ENCODE peak calls at places on chromosome 5, in five cellular contexts. T is astrocyte, D is heart right ventricle, L is adrenal gland, E is heart left ventricle. F is an unnamed sample.

GRCh38 chr5:151565971-151566370 is 25.2 kb downstream of the FAT2 start:
- DNase-seq in T (no peak), D (no peak), L (no peak), E (no peak), F (no peak)

GRCh38 chr5:109944461-109944860 is 254.7 kb downstream of the MAN2A1 start:
- DNase-seq in T (no peak), D (no peak), L (no peak), E (no peak), F (no peak)

GRCh38 chr5:126884269-126884819 is 107.4 kb downstream of the LMNB1 start:
- DNase-seq in T (peak; percentile 84), D (no peak), L (no peak), E (no peak), F (peak; percentile 36)

GRCh38 chr5:138945421-138946240 is 70.5 kb upstream of the LRRTM2 start:
- DNase-seq in T (no peak), D (no peak), L (peak; percentile 9), E (no peak), F (no peak)

GRCh38 chr5:12354686-12355085 is 450.4 kb upstream of the CTNND2 start:
- DNase-seq in T (no peak), D (no peak), L (no peak), E (no peak), F (no peak)

GRCh38 chr5:546376-546908 is 22.2 kb upstream of the SLC9A3 start:
- DNase-seq in T (no peak), D (no peak), L (no peak), E (no peak), F (no peak)

GRCh38 chr5:78490709-78491485 is 130.5 kb downstream of the SCAMP1 start:
- DNase-seq in T (no peak), D (no peak), L (no peak), E (no peak), F (peak; percentile 25)

GRCh38 chr5:133870661-133871060 is 97.8 kb downstream of the C5orf15 start:
- DNase-seq in T (peak; percentile 98), D (no peak), L (no peak), E (no peak), F (no peak)

GRCh38 chr5:181129601-181130000 is 1.4 kb downstream of the OR2V1 start:
- DNase-seq in T (no peak), D (no peak), L (no peak), E (no peak), F (no peak)

DNA sequence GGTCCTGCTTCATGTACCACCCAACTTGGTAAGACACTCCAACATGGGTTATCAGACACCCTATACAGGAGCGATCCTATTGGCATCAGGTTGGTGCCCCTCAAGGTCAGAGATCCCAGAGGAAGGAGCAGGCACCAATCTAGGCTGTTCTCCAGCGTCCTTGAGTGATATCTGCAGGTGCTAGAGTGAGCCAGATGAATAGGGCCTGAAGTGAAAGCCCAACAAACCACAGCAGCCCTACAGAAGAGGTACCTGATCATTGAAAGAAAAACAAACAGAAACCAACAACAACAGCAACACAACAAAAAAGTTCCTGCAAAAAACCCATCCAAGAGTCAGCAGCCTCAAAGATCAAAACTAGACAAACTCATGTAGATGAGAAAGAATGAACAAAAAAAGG is 584.8 kb downstream of the HINT1 start:
- DNase-seq in T (no peak), D (no peak), L (no peak), E (no peak), F (no peak)
- H3K27me3 ChIP-seq in T (no peaks in the 10 kb centered on the region), D (no peaks in the 10 kb centered on the region), L (no peaks in the 10 kb centered on the region), E (no peaks in the 10 kb centered on the region), F (no peaks in the 10 kb centered on the region)

DNA sequence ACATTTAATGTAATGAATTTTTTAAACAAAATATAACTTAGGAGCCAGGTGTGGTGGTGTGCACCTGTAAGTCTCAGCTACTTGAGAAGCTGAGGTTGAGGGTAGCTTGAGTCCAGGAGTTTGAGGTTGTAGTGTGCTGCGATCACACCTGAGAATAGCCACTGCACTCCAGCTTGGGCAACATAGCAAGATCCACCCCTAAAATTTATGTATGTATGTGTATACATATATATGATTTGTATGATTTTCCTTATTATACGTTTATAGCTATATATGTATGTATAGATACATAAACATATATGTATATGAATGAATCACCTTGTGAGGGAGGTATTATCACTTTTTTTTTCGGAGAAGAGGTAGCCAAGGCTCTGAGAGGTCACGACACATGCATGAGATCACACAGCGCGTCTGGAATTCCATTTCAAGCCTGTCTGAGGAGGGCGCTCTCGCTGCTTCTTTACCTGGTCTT is 598 bp upstream of the CCNI2 start:
- DNase-seq in T (no peak), D (no peak), L (no peak), E (no peak), F (no peak)
- H3K4me3 ChIP-seq in T (peak overlapping the region; percentile 39), D (peak overlapping the region; percentile 23), L (no peak overlapping the region), E (peak overlapping the region; percentile 54), F (peak overlapping the region; percentile 39)

GRCh38 chr5:178426326-178427130 is 163.7 kb downstream of the COL23A1 start:
- DNase-seq in T (no peak), D (no peak), L (no peak), E (no peak), F (peak; percentile 42)

GRCh38 chr5:178429156-178429468 is 161.1 kb downstream of the COL23A1 start:
- DNase-seq in T (no peak), D (no peak), L (no peak), E (no peak), F (no peak)

GRCh38 chr5:178429541-178430186 is 160.5 kb downstream of the COL23A1 start:
- DNase-seq in T (no peak), D (no peak), L (no peak), E (no peak), F (peak; percentile 41)

GRCh38 chr5:178430187-178431062 is 159.8 kb downstream of the COL23A1 start:
- DNase-seq in T (no peak), D (no peak), L (no peak), E (no peak), F (no peak)

GRCh38 chr5:178428341-178429155 is 161.6 kb downstream of the COL23A1 start:
- DNase-seq in T (no peak), D (peak; percentile 76), L (no peak), E (peak; percentile 61), F (no peak)
- H3K27ac ChIP-seq in T (no peak overlapping the region), D (peak overlapping the region; percentile 66), L (peak overlapping the region; percentile 83), E (peak overlapping the region; percentile 46), F (no peak overlapping the region)

DNA sequence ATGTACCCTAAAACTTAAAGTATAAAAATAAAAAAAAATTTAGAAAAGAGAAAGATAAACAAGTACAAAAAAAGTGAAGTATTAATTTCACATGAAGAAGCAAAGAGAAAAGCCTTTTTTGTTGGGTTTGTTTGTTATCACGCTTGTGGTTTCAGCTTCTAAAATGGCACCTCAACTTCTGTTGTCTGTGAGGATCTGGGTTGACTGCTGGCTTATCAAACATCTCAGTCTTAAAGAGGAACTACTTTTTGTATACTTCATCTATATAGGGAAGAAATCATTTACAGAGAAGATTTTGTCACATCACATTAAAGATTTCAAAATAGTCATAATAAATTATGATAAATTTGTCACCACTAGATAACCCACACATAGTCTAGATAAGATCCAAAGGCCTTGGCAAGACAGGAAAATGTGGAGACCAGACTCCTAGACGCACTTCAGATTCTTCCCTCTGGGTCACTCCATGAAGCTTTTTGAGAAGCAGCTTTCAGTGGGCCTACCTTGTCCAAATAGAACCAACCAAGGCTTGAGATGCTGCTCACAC is 8.8 kb upstream of the ADGRV1 start:
- DNase-seq in T (no peak), D (no peak), L (no peak), E (no peak), F (no peak)
- H3K27me3 ChIP-seq in T (peaks cover 8% of the 10 kb centered on the region), D (peaks cover 24% of the 10 kb centered on the region), L (peaks cover 4% of the 10 kb centered on the region), E (peaks cover 24% of the 10 kb centered on the region), F (peaks cover 10% of the 10 kb centered on the region)

GRCh38 chr5:111507276-111507675 is 5.1 kb downstream of the STARD4 start:
- DNase-seq in T (no peak), D (no peak), L (no peak), E (no peak), F (no peak)
- H3K4me3 ChIP-seq in T (no peak overlapping the region), D (no peak overlapping the region), L (no peak overlapping the region), E (no peak overlapping the region), F (no peak overlapping the region)

GRCh38 chr5:113234546-113234945 is 200.2 kb downstream of the TSSK1B start:
- DNase-seq in T (no peak), D (no peak), L (no peak), E (no peak), F (no peak)

GRCh38 chr5:113236536-113237308 is 198.1 kb downstream of the TSSK1B start:
- DNase-seq in T (no peak), D (no peak), L (no peak), E (no peak), F (no peak)

GRCh38 chr5:113233606-113234005 is 201.2 kb downstream of the TSSK1B start:
- DNase-seq in T (peak; percentile 35), D (no peak), L (no peak), E (no peak), F (no peak)

GRCh38 chr5:113237893-113238292 is 196.9 kb downstream of the TSSK1B start:
- DNase-seq in T (no peak), D (no peak), L (no peak), E (no peak), F (no peak)

GRCh38 chr5:113235884-113236283 is 198.9 kb downstream of the TSSK1B start:
- DNase-seq in T (no peak), D (no peak), L (no peak), E (no peak), F (no peak)
- H3K27ac ChIP-seq in T (no peak overlapping the region), D (no peak overlapping the region), L (no peak overlapping the region), E (no peak overlapping the region), F (no peak overlapping the region)

DNA sequence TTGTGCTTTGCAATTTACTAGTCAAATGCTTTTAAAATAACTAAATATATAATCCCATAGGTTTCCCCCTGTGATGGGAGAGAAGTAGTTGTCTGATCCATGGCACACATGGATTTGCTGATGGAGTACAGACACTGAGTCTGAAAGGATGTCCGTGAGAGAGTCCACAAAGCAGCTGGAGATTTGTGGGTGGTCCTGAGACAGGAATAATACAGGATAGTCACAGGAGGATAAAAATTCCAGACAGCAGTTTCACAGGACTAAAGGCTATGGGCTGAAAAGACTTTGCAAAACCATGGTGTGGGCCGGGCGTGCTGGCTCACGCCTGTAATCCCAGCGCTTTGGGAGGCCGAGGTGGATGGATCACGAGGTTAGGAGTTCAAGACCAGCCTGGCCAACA is 58.7 kb upstream of the ZFR start:
- DNase-seq in T (no peak), D (no peak), L (no peak), E (no peak), F (peak; percentile 71)
- H3K27me3 ChIP-seq in T (peaks cover 4% of the 10 kb centered on the region), D (peaks cover 29% of the 10 kb centered on the region), L (no peaks in the 10 kb centered on the region), E (no peaks in the 10 kb centered on the region), F (no peaks in the 10 kb centered on the region)

GRCh38 chr5:158178535-158178934 is 319.6 kb upstream of the CLINT1 start:
- DNase-seq in T (no peak), D (no peak), L (no peak), E (no peak), F (no peak)

GRCh38 chr5:158172005-158172404 is 313.1 kb upstream of the CLINT1 start:
- DNase-seq in T (no peak), D (no peak), L (no peak), E (no peak), F (no peak)

GRCh38 chr5:158174918-158175663 is 316.1 kb upstream of the CLINT1 start:
- DNase-seq in T (peak; percentile 29), D (peak; percentile 62), L (peak; percentile 69), E (peak; percentile 83), F (peak; percentile 80)

GRCh38 chr5:158180407-158180806 is 321.5 kb upstream of the CLINT1 start:
- DNase-seq in T (no peak), D (no peak), L (no peak), E (no peak), F (no peak)

GRCh38 chr5:158175664-158176507 is 316.9 kb upstream of the CLINT1 start:
- DNase-seq in T (no peak), D (no peak), L (no peak), E (no peak), F (peak; percentile 66)
- H3K4me3 ChIP-seq in T (no peak overlapping the region), D (no peak overlapping the region), L (no peak overlapping the region), E (no peak overlapping the region), F (no peak overlapping the region)

F was measured in SJSA1.